ENCODE peak calls at places on chromosomes 6 and 20, in six cellular contexts. One of them, this sample, is unnamed. For H3K36me3, the result is how much of the 10 kb centered on the place peaks cover.

GRCh38 chr6:142071981-142072380 is 60.7 kb upstream of the GJE1 start:
- DNase-seq in GM23248: no peak
- DNase-seq in endodermal cell: peak
- DNase-seq in NT2/D1: no peak
- DNase-seq in fibroblast of lung: no peak
- DNase-seq in IMR-90: no peak
- DNase-seq in this sample: no peak

GRCh38 chr6:75940558-75940957 is 131.9 kb downstream of the IMPG1 start:
- DNase-seq in GM23248: no peak
- DNase-seq in fibroblast of lung: no peak
- DNase-seq in NT2/D1: no peak
- DNase-seq in IMR-90: no peak
- DNase-seq in endodermal cell: no peak
- DNase-seq in this sample: no peak

GRCh38 chr6:5202941-5203340 is 57.8 kb downstream of the LYRM4 start:
- DNase-seq in IMR-90: no peak
- DNase-seq in GM23248: no peak
- DNase-seq in endodermal cell: no peak
- DNase-seq in fibroblast of lung: no peak
- DNase-seq in NT2/D1: no peak
- DNase-seq in this sample: no peak

GRCh38 chr20:37758332-37758731 is 64.5 kb downstream of the CTNNBL1 start:
- DNase-seq in GM23248: no peak
- DNase-seq in IMR-90: no peak
- DNase-seq in fibroblast of lung: no peak
- DNase-seq in endodermal cell: peak
- DNase-seq in NT2/D1: no peak
- DNase-seq in this sample: no peak

GRCh38 chr6:14882394-14883073 is 363.3 kb upstream of the JARID2 start:
- DNase-seq in NT2/D1: no peak
- DNase-seq in GM23248: no peak
- DNase-seq in endodermal cell: no peak
- DNase-seq in fibroblast of lung: peak
- DNase-seq in IMR-90: peak
- DNase-seq in this sample: peak

GRCh38 chr20:41411458-41411857 is 44.8 kb upstream of the EMILIN3 start:
- DNase-seq in NT2/D1: no peak
- DNase-seq in endodermal cell: no peak
- DNase-seq in fibroblast of lung: peak
- DNase-seq in IMR-90: peak
- DNase-seq in GM23248: peak
- DNase-seq in this sample: peak

GRCh38 chr6:165906-166305 is 126.4 kb upstream of the DUSP22 start:
- DNase-seq in fibroblast of lung: no peak
- DNase-seq in NT2/D1: no peak
- DNase-seq in GM23248: no peak
- DNase-seq in endodermal cell: no peak
- DNase-seq in IMR-90: no peak
- DNase-seq in this sample: peak

GRCh38 chr20:8267009-8267408 is 134.9 kb downstream of the PLCB1 start:
- DNase-seq in fibroblast of lung: no peak
- DNase-seq in NT2/D1: no peak
- DNase-seq in GM23248: no peak
- DNase-seq in endodermal cell: no peak
- DNase-seq in IMR-90: no peak
- DNase-seq in this sample: no peak

GRCh38 chr6:52964318-52964717 is 30.8 kb downstream of the GSTA4 start:
- DNase-seq in endodermal cell: no peak
- DNase-seq in NT2/D1: no peak
- DNase-seq in fibroblast of lung: no peak
- DNase-seq in GM23248: no peak
- DNase-seq in IMR-90: no peak
- DNase-seq in this sample: no peak

GRCh38 chr6:39669943-39670342 is 55.3 kb downstream of the KIF6 start:
- DNase-seq in fibroblast of lung: peak
- DNase-seq in IMR-90: no peak
- DNase-seq in GM23248: no peak
- DNase-seq in endodermal cell: no peak
- DNase-seq in NT2/D1: no peak
- DNase-seq in this sample: no peak

GRCh38 chr20:7775072-7775471 is 165.2 kb downstream of the HAO1 start:
- DNase-seq in GM23248: peak
- DNase-seq in NT2/D1: peak
- DNase-seq in IMR-90: peak
- DNase-seq in fibroblast of lung: peak
- DNase-seq in endodermal cell: no peak
- DNase-seq in this sample: peak

GRCh38 chr20:32554965-32555289 is 30.2 kb downstream of the NOL4L start:
- DNase-seq in fibroblast of lung: no peak
- DNase-seq in GM23248: no peak
- DNase-seq in NT2/D1: no peak
- DNase-seq in IMR-90: no peak
- DNase-seq in endodermal cell: no peak
- DNase-seq in this sample: no peak

GRCh38 chr6:19035454-19035853 is 648.3 kb downstream of the RNF144B start:
- DNase-seq in fibroblast of lung: peak
- DNase-seq in GM23248: no peak
- DNase-seq in NT2/D1: no peak
- DNase-seq in IMR-90: no peak
- DNase-seq in endodermal cell: no peak
- DNase-seq in this sample: no peak

GRCh38 chr6:134519456-134519855 is 201.5 kb upstream of the SGK1 start:
- DNase-seq in fibroblast of lung: no peak
- DNase-seq in NT2/D1: no peak
- DNase-seq in GM23248: no peak
- DNase-seq in endodermal cell: no peak
- DNase-seq in IMR-90: peak
- DNase-seq in this sample: no peak

GRCh38 chr6:84979541-84979940 is 215.1 kb upstream of the TBX18 start:
- DNase-seq in fibroblast of lung: no peak
- DNase-seq in IMR-90: no peak
- DNase-seq in endodermal cell: no peak
- DNase-seq in GM23248: peak
- DNase-seq in NT2/D1: no peak
- DNase-seq in this sample: peak

GRCh38 chr6:111011360-111012142 is 29.7 kb downstream of the RPF2 start:
- DNase-seq in NT2/D1: no peak
- DNase-seq in GM23248: peak
- DNase-seq in IMR-90: peak
- DNase-seq in endodermal cell: no peak
- DNase-seq in fibroblast of lung: peak
- DNase-seq in this sample: peak

GRCh38 chr6:14143305-14143704 is 25.7 kb downstream of the CD83 start:
- DNase-seq in endodermal cell: no peak
- DNase-seq in IMR-90: no peak
- DNase-seq in NT2/D1: no peak
- DNase-seq in GM23248: no peak
- DNase-seq in fibroblast of lung: no peak
- DNase-seq in this sample: no peak

GRCh38 chr6:153778216-153778615 is 260.8 kb upstream of the OPRM1 start:
- DNase-seq in GM23248: no peak
- DNase-seq in NT2/D1: no peak
- DNase-seq in IMR-90: no peak
- DNase-seq in endodermal cell: no peak
- DNase-seq in fibroblast of lung: no peak
- DNase-seq in this sample: no peak

GRCh38 chr20:56368351-56369134 is 9.8 kb downstream of the FAM210B start:
- DNase-seq in endodermal cell: no peak
- DNase-seq in GM23248: no peak
- DNase-seq in NT2/D1: no peak
- DNase-seq in fibroblast of lung: no peak
- DNase-seq in IMR-90: no peak
- DNase-seq in this sample: no peak
- H3K36me3 ChIP-seq in endodermal cell: half or more
- H3K36me3 ChIP-seq in GM23248: half or more
- H3K36me3 ChIP-seq in NT2/D1: half or more
- H3K36me3 ChIP-seq in fibroblast of lung: under half
- H3K36me3 ChIP-seq in IMR-90: under half
- H3K36me3 ChIP-seq in this sample: half or more

DNA sequence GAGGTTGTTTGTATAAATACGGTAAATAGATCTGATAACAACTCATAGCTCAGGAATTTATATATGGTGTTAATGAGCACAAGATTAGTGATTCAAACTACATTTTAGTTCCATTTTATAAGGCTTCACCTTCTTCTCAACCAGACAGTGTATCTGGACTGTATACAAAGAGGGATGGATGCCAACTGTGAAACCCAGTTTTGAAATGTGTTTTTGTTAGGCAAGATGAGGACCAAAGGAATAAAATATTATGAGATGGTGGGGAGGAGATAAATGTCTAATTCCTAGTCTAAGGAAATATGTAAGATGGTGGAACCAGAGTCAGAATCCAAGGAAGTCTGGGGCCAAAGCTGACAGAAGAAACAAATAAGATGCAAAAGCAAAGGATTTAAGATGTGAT is 329.0 kb downstream of the GRIK2 start:
- DNase-seq in fibroblast of lung: peak
- DNase-seq in GM23248: peak
- DNase-seq in endodermal cell: no peak
- DNase-seq in IMR-90: no peak
- DNase-seq in NT2/D1: no peak
- DNase-seq in this sample: peak
- H3K9ac ChIP-seq in fibroblast of lung: no peak
- H3K9ac ChIP-seq in GM23248: peak
- H3K9ac ChIP-seq in endodermal cell: no peak
- H3K9ac ChIP-seq in IMR-90: peak
- H3K9ac ChIP-seq in NT2/D1: no peak
- H3K9ac ChIP-seq in this sample: peak

GRCh38 chr20:62347151-62347404 is 20.0 kb downstream of the LAMA5 start:
- DNase-seq in IMR-90: no peak
- DNase-seq in GM23248: no peak
- DNase-seq in fibroblast of lung: no peak
- DNase-seq in endodermal cell: no peak
- DNase-seq in NT2/D1: no peak
- DNase-seq in this sample: no peak

GRCh38 chr20:62346398-62347150 is 20.5 kb downstream of the LAMA5 start:
- DNase-seq in NT2/D1: no peak
- DNase-seq in IMR-90: no peak
- DNase-seq in fibroblast of lung: no peak
- DNase-seq in GM23248: no peak
- DNase-seq in endodermal cell: no peak
- DNase-seq in this sample: no peak

GRCh38 chr20:62344782-62345181 is 22.3 kb downstream of the LAMA5 start:
- DNase-seq in GM23248: no peak
- DNase-seq in endodermal cell: no peak
- DNase-seq in fibroblast of lung: peak
- DNase-seq in NT2/D1: no peak
- DNase-seq in IMR-90: peak
- DNase-seq in this sample: no peak

GRCh38 chr20:62347445-62347844 is 19.7 kb downstream of the LAMA5 start:
- DNase-seq in fibroblast of lung: no peak
- DNase-seq in IMR-90: no peak
- DNase-seq in NT2/D1: no peak
- DNase-seq in endodermal cell: no peak
- DNase-seq in GM23248: no peak
- DNase-seq in this sample: no peak

GRCh38 chr20:62345681-62346370 is 21.3 kb downstream of the LAMA5 start:
- DNase-seq in endodermal cell: no peak
- DNase-seq in IMR-90: no peak
- DNase-seq in fibroblast of lung: no peak
- DNase-seq in GM23248: no peak
- DNase-seq in NT2/D1: no peak
- DNase-seq in this sample: no peak
- H3K4me3 ChIP-seq in endodermal cell: no peak
- H3K4me3 ChIP-seq in IMR-90: no peak
- H3K4me3 ChIP-seq in fibroblast of lung: no peak
- H3K4me3 ChIP-seq in GM23248: no peak
- H3K4me3 ChIP-seq in NT2/D1: no peak
- H3K4me3 ChIP-seq in this sample: no peak

DNA sequence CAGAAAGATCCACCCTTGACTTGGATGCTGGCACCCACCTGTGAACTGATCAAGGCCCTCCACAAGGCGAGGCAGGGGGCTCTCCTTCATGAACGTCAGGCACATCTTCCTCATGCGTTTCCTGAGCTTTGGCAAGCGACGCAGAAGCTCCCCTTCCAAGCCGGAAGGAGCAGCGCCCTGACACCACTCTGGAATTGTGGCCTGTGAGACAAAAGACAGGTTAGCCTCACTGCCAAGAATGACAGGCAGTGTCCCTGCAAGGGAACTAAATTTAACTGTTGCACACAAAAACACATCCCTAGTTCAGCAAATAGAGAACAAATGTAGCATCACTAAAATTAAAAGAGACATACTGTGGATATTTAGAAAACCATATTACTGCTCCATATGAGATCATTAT is 42.0 kb upstream of the LYRM2 start:
- DNase-seq in GM23248: no peak
- DNase-seq in IMR-90: no peak
- DNase-seq in endodermal cell: no peak
- DNase-seq in fibroblast of lung: no peak
- DNase-seq in NT2/D1: no peak
- DNase-seq in this sample: no peak
- H3K36me3 ChIP-seq in GM23248: under half
- H3K36me3 ChIP-seq in IMR-90: under half
- H3K36me3 ChIP-seq in endodermal cell: half or more
- H3K36me3 ChIP-seq in fibroblast of lung: under half
- H3K36me3 ChIP-seq in NT2/D1: half or more
- H3K36me3 ChIP-seq in this sample: half or more

DNA sequence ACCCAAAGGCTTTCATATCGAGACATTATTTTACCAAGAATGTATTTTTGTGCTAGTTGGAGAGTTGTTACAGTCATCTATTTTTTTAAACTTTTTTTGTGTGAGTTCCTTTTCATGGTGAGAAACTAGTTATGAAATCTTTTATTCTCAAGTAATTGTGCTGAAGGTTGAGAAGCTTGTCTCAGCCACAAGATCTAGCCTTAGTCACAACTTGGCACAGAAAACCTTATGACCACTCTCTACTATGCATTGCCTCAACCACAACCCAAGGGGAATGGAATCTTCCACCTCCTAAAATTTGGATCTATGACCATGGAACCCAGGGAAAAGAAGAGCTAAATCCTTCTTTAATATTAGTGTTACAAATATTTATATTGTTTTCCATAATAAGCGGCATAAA is 58.5 kb downstream of the HS3ST5 start:
- DNase-seq in NT2/D1: no peak
- DNase-seq in fibroblast of lung: peak
- DNase-seq in GM23248: peak
- DNase-seq in IMR-90: no peak
- DNase-seq in endodermal cell: no peak
- DNase-seq in this sample: peak
- H3K9ac ChIP-seq in NT2/D1: no peak
- H3K9ac ChIP-seq in fibroblast of lung: no peak
- H3K9ac ChIP-seq in GM23248: no peak
- H3K9ac ChIP-seq in IMR-90: no peak
- H3K9ac ChIP-seq in endodermal cell: no peak
- H3K9ac ChIP-seq in this sample: peak